ENCODE peak calls at places on chromosomes 1 and 21, in five cellular contexts. One of them, this sample, is unnamed.
A peak's percentile ranks its signal among the peaks of the same experiment; 100 is the strongest.

GRCh38 chr1:202658766-202659165 is 51.5 kb downstream of the SYT2 start:
- DNase-seq in RWPE2: no peak
- DNase-seq in activated naive CD4-positive, alpha-beta T cell treated with Interleukin-2 at 50 U/mL for 16 hours: no peak
- DNase-seq in NAMALWA: no peak
- DNase-seq in activated gamma-delta T cell treated with anti-CD3 and anti-CD28 coated beads, Interleukin-2, amount 50 U/mL, for 16 hours: no peak
- DNase-seq in this sample: no peak

GRCh38 chr1:1775364-1776226 is 2.7 kb downstream of the NADK start:
- DNase-seq in activated gamma-delta T cell treated with anti-CD3 and anti-CD28 coated beads, Interleukin-2, amount 50 U/mL, for 16 hours: no peak
- DNase-seq in RWPE2: no peak
- DNase-seq in NAMALWA: peak; percentile 86
- DNase-seq in activated naive CD4-positive, alpha-beta T cell treated with Interleukin-2 at 50 U/mL for 16 hours: no peak
- DNase-seq in this sample: no peak

GRCh38 chr21:14523234-14523633 is 22.9 kb downstream of the SAMSN1 start:
- DNase-seq in RWPE2: no peak
- DNase-seq in activated gamma-delta T cell treated with anti-CD3 and anti-CD28 coated beads, Interleukin-2, amount 50 U/mL, for 16 hours: peak; percentile 26
- DNase-seq in activated naive CD4-positive, alpha-beta T cell treated with Interleukin-2 at 50 U/mL for 16 hours: peak; percentile 58
- DNase-seq in NAMALWA: peak; percentile 40
- DNase-seq in this sample: peak; percentile 59

GRCh38 chr1:10709646-10710045 is 86.8 kb downstream of the CASZ1 start:
- DNase-seq in activated gamma-delta T cell treated with anti-CD3 and anti-CD28 coated beads, Interleukin-2, amount 50 U/mL, for 16 hours: no peak
- DNase-seq in activated naive CD4-positive, alpha-beta T cell treated with Interleukin-2 at 50 U/mL for 16 hours: no peak
- DNase-seq in RWPE2: no peak
- DNase-seq in NAMALWA: no peak
- DNase-seq in this sample: no peak

GRCh38 chr1:161342186-161342585 is 25.5 kb downstream of the CFAP126 start:
- DNase-seq in RWPE2: no peak
- DNase-seq in activated gamma-delta T cell treated with anti-CD3 and anti-CD28 coated beads, Interleukin-2, amount 50 U/mL, for 16 hours: no peak
- DNase-seq in NAMALWA: no peak
- DNase-seq in activated naive CD4-positive, alpha-beta T cell treated with Interleukin-2 at 50 U/mL for 16 hours: no peak
- DNase-seq in this sample: no peak

GRCh38 chr1:24558902-24559791 is 3.3 kb downstream of the NCMAP start:
- DNase-seq in RWPE2: no peak
- DNase-seq in activated naive CD4-positive, alpha-beta T cell treated with Interleukin-2 at 50 U/mL for 16 hours: no peak
- DNase-seq in NAMALWA: no peak
- DNase-seq in activated gamma-delta T cell treated with anti-CD3 and anti-CD28 coated beads, Interleukin-2, amount 50 U/mL, for 16 hours: no peak
- DNase-seq in this sample: no peak

GRCh38 chr1:83102630-83103071 is 896.3 kb downstream of the TTLL7 start:
- DNase-seq in activated gamma-delta T cell treated with anti-CD3 and anti-CD28 coated beads, Interleukin-2, amount 50 U/mL, for 16 hours: no peak
- DNase-seq in activated naive CD4-positive, alpha-beta T cell treated with Interleukin-2 at 50 U/mL for 16 hours: no peak
- DNase-seq in RWPE2: no peak
- DNase-seq in NAMALWA: no peak
- DNase-seq in this sample: no peak

GRCh38 chr1:94927405-94928175 is 680 bp upstream of the CNN3 start:
- DNase-seq in activated gamma-delta T cell treated with anti-CD3 and anti-CD28 coated beads, Interleukin-2, amount 50 U/mL, for 16 hours: no peak
- DNase-seq in activated naive CD4-positive, alpha-beta T cell treated with Interleukin-2 at 50 U/mL for 16 hours: no peak
- DNase-seq in RWPE2: peak; percentile 62
- DNase-seq in NAMALWA: no peak
- DNase-seq in this sample: no peak

GRCh38 chr1:211606327-211606913 is 27.5 kb upstream of the SLC30A1 start:
- DNase-seq in activated naive CD4-positive, alpha-beta T cell treated with Interleukin-2 at 50 U/mL for 16 hours: no peak
- DNase-seq in activated gamma-delta T cell treated with anti-CD3 and anti-CD28 coated beads, Interleukin-2, amount 50 U/mL, for 16 hours: no peak
- DNase-seq in NAMALWA: peak; percentile 63
- DNase-seq in RWPE2: no peak
- DNase-seq in this sample: no peak

GRCh38 chr1:24756395-24756794 is 11.1 kb downstream of the CLIC4 start:
- DNase-seq in NAMALWA: no peak
- DNase-seq in activated gamma-delta T cell treated with anti-CD3 and anti-CD28 coated beads, Interleukin-2, amount 50 U/mL, for 16 hours: no peak
- DNase-seq in activated naive CD4-positive, alpha-beta T cell treated with Interleukin-2 at 50 U/mL for 16 hours: no peak
- DNase-seq in RWPE2: no peak
- DNase-seq in this sample: no peak

GRCh38 chr1:224498574-224499170 is 64.1 kb upstream of the WDR26 start:
- DNase-seq in NAMALWA: no peak
- DNase-seq in activated naive CD4-positive, alpha-beta T cell treated with Interleukin-2 at 50 U/mL for 16 hours: peak; percentile 17
- DNase-seq in activated gamma-delta T cell treated with anti-CD3 and anti-CD28 coated beads, Interleukin-2, amount 50 U/mL, for 16 hours: no peak
- DNase-seq in RWPE2: peak; percentile 74
- DNase-seq in this sample: peak; percentile 27

This sample was measured in NK-92 treated with Interleukin-12 subunit alpha and Interleukin-12 subunit beta, amount 100 ng/mL, for 24 hours.